ENCODE peak calls at places on chromosomes 3 and 15, in ten cellular contexts. O, N, B, S, G, D, V, L, C and R are unnamed samples.

GRCh38 chr15:77097317-77097721 is 26.4 kb upstream of the TSPAN3 start:
- DNase-seq in O (no peak), N (no peak), B (no peak), S (no peak), G (no peak), D (no peak), V (no peak), L (no peak), C (no peak), R (no peak)

GRCh38 chr3:151226088-151226563 is 23.1 kb upstream of the GPR171 start:
- DNase-seq in O (no peak), N (no peak), B (no peak), S (no peak), G (no peak), D (no peak), V (no peak), L (peak; percentile 82), C (no peak), R (peak; percentile 23)

GRCh38 chr15:100726426-100727190 is 124.2 kb downstream of the ASB7 start:
- DNase-seq in O (no peak), N (no peak), B (no peak), S (no peak), G (no peak), D (no peak), V (no peak), L (peak; percentile 63), C (peak; percentile 27), R (no peak)

GRCh38 chr15:66369773-66370651 is 13.5 kb upstream of the TIPIN start:
- DNase-seq in O (no peak), N (no peak), B (no peak), S (no peak), G (no peak), D (no peak), V (no peak), L (peak; percentile 49), C (peak; percentile 65), R (no peak)

GRCh38 chr15:78322243-78322642 is 17.9 kb upstream of the CRABP1 start:
- DNase-seq in O (no peak), N (no peak), B (no peak), S (no peak), G (no peak), D (no peak), V (no peak), L (peak; percentile 67), C (peak; percentile 76), R (no peak)

GRCh38 chr3:172210355-172210754 is 171.0 kb downstream of the FNDC3B start:
- DNase-seq in O (no peak), N (no peak), B (no peak), S (no peak), G (no peak), D (no peak), V (no peak), L (peak; percentile 46), C (no peak), R (no peak)

GRCh38 chr15:73370151-73370550 is 1.4 kb upstream of the HCN4 start:
- DNase-seq in O (no peak), N (no peak), B (no peak), S (no peak), G (no peak), D (no peak), V (no peak), L (no peak), C (peak; percentile 51), R (no peak)

GRCh38 chr3:115245437-115245836 is 98.3 kb upstream of the ZBTB20 start:
- DNase-seq in O (no peak), N (no peak), B (no peak), S (peak; percentile 76), G (no peak), D (peak; percentile 67), V (no peak), L (peak; percentile 93), C (no peak), R (no peak)

GRCh38 chr15:41486286-41486685 is 7.4 kb upstream of the ITPKA start:
- DNase-seq in O (no peak), N (no peak), B (no peak), S (no peak), G (no peak), D (no peak), V (no peak), L (no peak), C (no peak), R (no peak)

GRCh38 chr15:74505837-74506514 is 35.0 kb upstream of the ARID3B start:
- DNase-seq in O (no peak), N (no peak), B (no peak), S (no peak), G (no peak), D (no peak), V (no peak), L (no peak), C (no peak), R (no peak)

GRCh38 chr15:43915820-43916660 is 89.2 kb downstream of the WDR76 start:
- DNase-seq in O (peak; percentile 11), N (no peak), B (no peak), S (no peak), G (no peak), D (no peak), V (no peak), L (no peak), C (no peak), R (no peak)

GRCh38 chr3:177820683-177821316 is 623.5 kb upstream of the TBL1XR1 start:
- DNase-seq in O (no peak), N (no peak), B (no peak), S (no peak), G (no peak), D (no peak), V (no peak), L (peak; percentile 78), C (no peak), R (no peak)

GRCh38 chr15:55277116-55277564 is 12.5 kb downstream of the RAB27A start:
- DNase-seq in O (no peak), N (peak; percentile 34), B (no peak), S (peak; percentile 32), G (no peak), D (no peak), V (no peak), L (peak; percentile 48), C (no peak), R (no peak)

GRCh38 chr15:69760263-69760855 is 307.7 kb downstream of the RPLP1 start:
- DNase-seq in O (no peak), N (no peak), B (no peak), S (no peak), G (no peak), D (no peak), V (no peak), L (peak; percentile 88), C (no peak), R (no peak)

GRCh38 chr15:78996876-78997275 is 52.0 kb upstream of the CTSH start:
- DNase-seq in O (no peak), N (no peak), B (no peak), S (no peak), G (no peak), D (no peak), V (no peak), L (no peak), C (peak; percentile 66), R (no peak)

GRCh38 chr3:10347648-10348403 is 26.9 kb upstream of the SEC13 start:
- DNase-seq in O (no peak), N (no peak), B (no peak), S (no peak), G (no peak), D (no peak), V (no peak), L (no peak), C (peak; percentile 44), R (no peak)

DNA sequence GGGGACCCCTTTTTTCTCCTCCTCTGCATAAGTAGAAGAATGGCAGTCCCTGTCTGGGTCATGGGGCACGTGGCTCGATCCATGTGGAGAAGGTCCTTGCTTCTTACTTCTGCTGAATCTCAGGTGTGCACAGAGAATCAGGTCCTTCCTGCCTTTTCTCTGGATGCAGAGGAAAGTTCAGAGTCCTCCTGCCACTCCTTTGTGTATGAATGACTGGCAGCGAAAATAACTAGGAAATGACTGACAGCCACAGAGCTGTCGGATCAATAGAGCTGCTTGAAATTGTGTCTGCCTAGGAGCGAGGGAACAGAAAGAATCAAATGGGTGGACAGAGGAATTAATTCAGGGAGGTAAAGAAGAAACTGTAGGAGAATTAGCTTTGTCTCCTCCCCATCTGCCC is 49.6 kb upstream of the ROPN1 start:
- DNase-seq in O (no peak), N (no peak), B (no peak), S (no peak), G (no peak), D (no peak), V (no peak), L (no peak), C (no peak), R (no peak)
- H3K27me3 ChIP-seq in O (no peaks in the 10 kb centered on the region), N (peaks cover 10% of the 10 kb centered on the region), B (no peaks in the 10 kb centered on the region), S (peaks cover 28% of the 10 kb centered on the region), G (no peaks in the 10 kb centered on the region), D (peaks cover 94% of the 10 kb centered on the region), V (no peaks in the 10 kb centered on the region), L (peaks cover 79% of the 10 kb centered on the region), C (peaks cover 2% of the 10 kb centered on the region), R (no peaks in the 10 kb centered on the region)

GRCh38 chr15:49370782-49371181 is 52.3 kb upstream of the FGF7 start:
- DNase-seq in O (no peak), N (no peak), B (no peak), S (no peak), G (no peak), D (peak; percentile 13), V (no peak), L (peak; percentile 47), C (no peak), R (no peak)
- H3K27me3 ChIP-seq in O (no peaks in the 10 kb centered on the region), N (no peaks in the 10 kb centered on the region), B (no peaks in the 10 kb centered on the region), S (no peaks in the 10 kb centered on the region), G (no peaks in the 10 kb centered on the region), D (no peaks in the 10 kb centered on the region), V (no peaks in the 10 kb centered on the region), L (no peaks in the 10 kb centered on the region), C (no peaks in the 10 kb centered on the region), R (no peaks in the 10 kb centered on the region)

GRCh38 chr15:83491486-83491885 is 44.3 kb downstream of the SH3GL3 start:
- DNase-seq in O (no peak), N (no peak), B (no peak), S (no peak), G (no peak), D (no peak), V (no peak), L (no peak), C (no peak), R (no peak)

GRCh38 chr15:83486363-83486762 is 39.2 kb downstream of the SH3GL3 start:
- DNase-seq in O (no peak), N (no peak), B (no peak), S (no peak), G (no peak), D (no peak), V (no peak), L (no peak), C (no peak), R (no peak)

GRCh38 chr15:83487519-83487918 is 40.4 kb downstream of the SH3GL3 start:
- DNase-seq in O (no peak), N (no peak), B (no peak), S (no peak), G (no peak), D (no peak), V (no peak), L (no peak), C (no peak), R (no peak)

GRCh38 chr15:83489690-83490089 is 42.5 kb downstream of the SH3GL3 start:
- DNase-seq in O (no peak), N (no peak), B (no peak), S (no peak), G (no peak), D (no peak), V (no peak), L (no peak), C (no peak), R (no peak)
- H3K27me3 ChIP-seq in O (no peaks in the 10 kb centered on the region), N (no peaks in the 10 kb centered on the region), B (no peaks in the 10 kb centered on the region), S (no peaks in the 10 kb centered on the region), G (no peaks in the 10 kb centered on the region), D (peaks cover 4% of the 10 kb centered on the region), V (peaks cover 31% of the 10 kb centered on the region), L (no peaks in the 10 kb centered on the region), C (no peaks in the 10 kb centered on the region), R (no peaks in the 10 kb centered on the region)

GRCh38 chr15:52778457-52778856 is 11.7 kb downstream of the ONECUT1 start:
- DNase-seq in O (no peak), N (no peak), B (no peak), S (no peak), G (no peak), D (no peak), V (no peak), L (no peak), C (no peak), R (no peak)
- H3K27me3 ChIP-seq in O (no peaks in the 10 kb centered on the region), N (peaks cover 16% of the 10 kb centered on the region), B (peaks cover 14% of the 10 kb centered on the region), S (peaks cover 28% of the 10 kb centered on the region), G (no peaks in the 10 kb centered on the region), D (peaks cover 34% of the 10 kb centered on the region), V (peaks cover 98% of the 10 kb centered on the region), L (peaks cover 62% of the 10 kb centered on the region), C (peaks cover 9% of the 10 kb centered on the region), R (peaks cover 53% of the 10 kb centered on the region)